ENCODE peak calls at places on chromosome 2, in six cellular contexts. N is astrocyte of the spinal cord; B is HL-60; A is CD8-positive, alpha-beta T cell; O is cardiac muscle cell; T is Calu3. F is an unnamed sample.
A peak's percentile ranks its signal among the peaks of the same experiment; 100 is the strongest.

GRCh38 chr2:129929321-129930290 is 49.9 kb upstream of the RAB6C start:
- DNase-seq in B (no peak), A (no peak), O (no peak), T (no peak), N (no peak), F (no peak)

GRCh38 chr2:235666240-235666781 is 172.5 kb downstream of the AGAP1 start:
- DNase-seq in N (peak; percentile 93), B (no peak), A (no peak), O (peak; percentile 78), T (peak; percentile 58), F (peak; percentile 86)

GRCh38 chr2:19611491-19612332 is 253.3 kb upstream of the OSR1 start:
- DNase-seq in B (no peak), N (peak; percentile 99), A (no peak), T (peak; percentile 34), O (no peak), F (peak; percentile 84)

GRCh38 chr2:28869494-28870145 is 489 bp downstream of the TRMT61B start:
- DNase-seq in B (peak; percentile 17), N (peak; percentile 2), O (peak; percentile 52), A (peak; percentile 8), T (no peak), F (no peak)

GRCh38 chr2:19124135-19124534 is 234.3 kb downstream of the OSR1 start:
- DNase-seq in T (no peak), A (no peak), N (peak; percentile 76), B (no peak), O (no peak), F (peak; percentile 98)

GRCh38 chr2:226308981-226309380 is 490.6 kb downstream of the IRS1 start:
- DNase-seq in B (no peak), N (peak; percentile 80), O (no peak), T (no peak), A (no peak), F (no peak)

GRCh38 chr2:200575957-200576356 is 9.9 kb upstream of the AOX1 start:
- DNase-seq in N (peak; percentile 22), A (no peak), T (no peak), B (no peak), O (no peak), F (no peak)

GRCh38 chr2:17680119-17680518 is 73.5 kb downstream of the SMC6 start:
- DNase-seq in B (no peak), O (no peak), T (no peak), A (no peak), N (no peak), F (peak; percentile 13)

GRCh38 chr2:170815746-170816498 is 765 bp upstream of the GAD1 start:
- DNase-seq in T (peak; percentile 88), A (peak; percentile 39), O (peak; percentile 89), B (peak; percentile 50), N (peak; percentile 29), F (peak; percentile 56)

GRCh38 chr2:178285287-178285615 is 90.9 kb downstream of the OSBPL6 start:
- DNase-seq in A (no peak), B (no peak), O (no peak), T (no peak), N (no peak), F (no peak)

GRCh38 chr2:218257390-218257981 is 3.3 kb upstream of the GPBAR1 start:
- DNase-seq in T (peak; percentile 25), O (no peak), B (peak; percentile 72), A (peak; percentile 59), N (no peak), F (peak; percentile 39)

GRCh38 chr2:46804794-46805193 is 110.8 kb downstream of the MCFD2 start:
- DNase-seq in N (no peak), B (no peak), T (no peak), A (no peak), O (no peak), F (no peak)

GRCh38 chr2:44598731-44599529 is 237.2 kb downstream of the CAMKMT start:
- DNase-seq in T (no peak), N (no peak), B (no peak), O (no peak), A (no peak), F (no peak)

GRCh38 chr2:232436381-232437129 is 19.4 kb upstream of the ALPI start:
- DNase-seq in N (no peak), T (no peak), A (no peak), O (no peak), B (no peak), F (no peak)

GRCh38 chr2:16126141-16126968 is 186.0 kb downstream of the MYCN start:
- DNase-seq in A (no peak), N (no peak), O (no peak), T (peak; percentile 30), B (no peak), F (no peak)

GRCh38 chr2:110865188-110865587 is 132.8 kb downstream of the ACOXL start:
- DNase-seq in A (no peak), N (no peak), O (no peak), B (no peak), T (no peak), F (no peak)

GRCh38 chr2:88574445-88574844 is 52.8 kb downstream of the EIF2AK3 start:
- DNase-seq in B (no peak), T (no peak), A (no peak), O (no peak), N (no peak), F (no peak)

GRCh38 chr2:233244818-233245217 is 6.7 kb upstream of the ATG16L1 start:
- DNase-seq in T (no peak), O (no peak), B (no peak), A (no peak), N (no peak), F (peak; percentile 55)

GRCh38 chr2:62706721-62707516 is 1.4 kb downstream of the EHBP1 start:
- DNase-seq in O (no peak), A (no peak), B (no peak), T (no peak), N (no peak), F (no peak)

GRCh38 chr2:161355985-161356384 is 47.8 kb downstream of the PSMD14 start:
- DNase-seq in T (no peak), B (no peak), O (no peak), N (no peak), A (no peak), F (no peak)

GRCh38 chr2:215702116-215702905 is 266.4 kb upstream of the FN1 start:
- DNase-seq in N (no peak), T (no peak), O (no peak), B (no peak), A (no peak), F (no peak)

GRCh38 chr2:230564805-230565779 is 147.6 kb upstream of the CAB39 start:
- DNase-seq in A (no peak), T (peak; percentile 22), O (no peak), B (peak; percentile 74), N (no peak), F (no peak)

GRCh38 chr2:164538250-164538866 is 82.9 kb downstream of the GRB14 start:
- DNase-seq in B (peak; percentile 17), N (peak; percentile 61), T (peak; percentile 25), O (peak; percentile 63), A (no peak), F (peak; percentile 42)

GRCh38 chr2:191318037-191318728 is 73.0 kb downstream of the MYO1B start:
- DNase-seq in T (no peak), B (no peak), A (no peak), O (no peak), N (peak; percentile 81), F (no peak)

GRCh38 chr2:202187570-202187969 is 50.8 kb downstream of the SUMO1 start:
- DNase-seq in T (peak; percentile 73), B (no peak), A (no peak), O (no peak), N (no peak), F (no peak)

GRCh38 chr2:33214857-33215256 is 261.6 kb upstream of the RASGRP3 start:
- DNase-seq in B (no peak), A (no peak), N (no peak), O (no peak), T (no peak), F (no peak)

GRCh38 chr2:41880561-41881243 is 167.1 kb upstream of the PKDCC start:
- DNase-seq in A (no peak), T (no peak), O (no peak), B (no peak), N (no peak), F (no peak)

GRCh38 chr2:217634871-217635270 is 367.9 kb downstream of the TNS1 start:
- DNase-seq in A (no peak), B (no peak), O (no peak), T (no peak), N (no peak), F (no peak)

GRCh38 chr2:237968048-237968862 is 1.4 kb downstream of the UBE2F start:
- DNase-seq in O (no peak), T (no peak), A (peak; percentile 30), N (peak; percentile 57), B (peak; percentile 94), F (peak; percentile 21)

DNA sequence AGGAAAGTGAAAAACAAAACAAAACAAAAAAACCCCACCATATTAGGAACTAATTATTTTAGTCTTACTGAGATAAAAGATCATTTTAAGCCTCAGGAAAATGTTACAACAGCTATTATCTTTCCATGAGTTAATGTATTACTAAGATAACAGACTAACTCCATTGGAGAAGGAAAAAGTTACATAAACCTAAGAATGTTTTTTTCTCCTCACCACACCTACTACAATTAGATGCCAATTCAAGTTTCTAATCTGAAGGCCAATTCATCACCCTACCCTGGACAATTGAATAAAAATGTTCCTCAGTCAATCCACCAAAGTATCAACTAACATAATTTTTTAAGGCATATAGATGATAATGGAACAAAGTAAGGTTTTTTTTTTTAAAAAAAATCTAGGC is 10.2 kb upstream of the GFPT1 start:
- DNase-seq in B (no peak), T (no peak), A (no peak), O (no peak), N (no peak), F (no peak)
- TF ChIP-seq CTCF in B (no peak), T (no peak), A (no peak), O (no peak), N (no peak), F (no peak)

DNA sequence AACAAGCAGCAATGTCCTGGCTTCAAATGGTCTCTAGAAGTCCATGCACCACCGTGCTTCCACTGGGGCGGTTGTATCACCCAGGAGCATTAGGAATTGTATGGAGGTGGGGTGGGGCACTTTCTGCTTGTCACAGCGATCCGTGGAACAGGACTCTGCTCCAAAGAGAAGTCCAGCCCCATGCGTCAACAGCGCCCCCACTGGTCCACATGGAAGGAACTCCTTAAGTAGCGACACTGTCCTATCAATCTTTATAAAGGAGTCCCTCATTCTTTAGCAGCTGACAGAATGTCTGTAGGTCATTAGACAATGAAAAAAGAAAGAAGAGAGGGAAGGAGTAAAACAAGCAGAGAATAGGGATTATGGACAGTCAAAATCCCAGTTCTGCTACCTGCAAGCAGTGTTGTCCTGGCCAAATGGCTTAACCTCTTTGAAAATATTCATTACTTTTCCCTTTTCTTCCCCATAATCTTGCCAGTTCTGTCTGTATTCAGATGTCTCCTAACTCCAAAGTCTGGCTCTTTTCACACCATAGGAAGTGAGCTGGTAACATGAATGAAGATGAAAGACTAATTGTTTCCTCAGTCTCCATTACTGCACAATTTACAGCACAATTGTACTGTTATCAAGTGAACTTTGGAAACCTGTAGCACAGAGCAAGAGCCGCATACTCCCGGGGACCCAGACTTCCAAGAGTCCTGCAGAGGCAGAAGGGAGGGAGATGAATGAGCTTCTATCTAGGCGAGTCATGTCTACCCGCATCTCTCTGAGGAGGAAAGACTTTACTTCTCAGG is 9.9 kb downstream of the NFE2L2 start:
- DNase-seq in T (peak; percentile 81), N (no peak), A (no peak), O (peak; percentile 64), B (no peak), F (no peak)
- TF ChIP-seq CTCF in T (peak; percentile 82), N (peak; percentile 56), A (no peak), O (peak; percentile 58), B (no peak), F (peak; percentile 63)

GRCh38 chr2:64866797-64867196 is 122.4 kb upstream of the SLC1A4 start:
- DNase-seq in T (no peak), O (no peak), N (peak; percentile 96), A (no peak), B (no peak), F (no peak)
- TF ChIP-seq CTCF in T (no peak), O (no peak), N (no peak), A (no peak), B (no peak), F (no peak)

GRCh38 chr2:144944506-144945230 is 424.7 kb upstream of the ZEB2 start:
- DNase-seq in A (no peak), N (no peak), T (no peak), O (no peak), B (no peak), F (peak; percentile 27)
- TF ChIP-seq CTCF in A (no peak), N (no peak), T (no peak), O (no peak), B (no peak), F (no peak)

F was measured in foreskin keratinocyte.